ENCODE peak calls at places on chromosomes 7 and 10, in eight cellular contexts. One of them, this sample, is unnamed.

GRCh38 chr10:80659284-80659683 is 121.6 kb downstream of the SH2D4B start:
- DNase-seq in sciatic nerve: no peak
- DNase-seq in germinal center: no peak
- DNase-seq in SW 1271: no peak
- DNase-seq in hippocampal formation: no peak
- DNase-seq in activated gamma-delta T cell treated with anti-CD3 and anti-CD28 coated beads, Interleukin-2, amount 50 U/mL, for 16 hours: no peak
- DNase-seq in NCI-H2171: no peak
- DNase-seq in activated naive CD4-positive, alpha-beta T cell: no peak
- DNase-seq in this sample: no peak

GRCh38 chr7:64990936-64991335 is at the start of gene ZNF117:
- DNase-seq in activated naive CD4-positive, alpha-beta T cell: no peak
- DNase-seq in SW 1271: no peak
- DNase-seq in sciatic nerve: no peak
- DNase-seq in germinal center: no peak
- DNase-seq in activated gamma-delta T cell treated with anti-CD3 and anti-CD28 coated beads, Interleukin-2, amount 50 U/mL, for 16 hours: no peak
- DNase-seq in NCI-H2171: no peak
- DNase-seq in hippocampal formation: no peak
- DNase-seq in this sample: no peak

GRCh38 chr10:114525368-114525949 is 121.2 kb upstream of the AFAP1L2 start:
- DNase-seq in activated naive CD4-positive, alpha-beta T cell: no peak
- DNase-seq in NCI-H2171: no peak
- DNase-seq in hippocampal formation: no peak
- DNase-seq in sciatic nerve: no peak
- DNase-seq in activated gamma-delta T cell treated with anti-CD3 and anti-CD28 coated beads, Interleukin-2, amount 50 U/mL, for 16 hours: no peak
- DNase-seq in SW 1271: no peak
- DNase-seq in germinal center: no peak
- DNase-seq in this sample: no peak

GRCh38 chr10:48636901-48637300 is 32.0 kb upstream of the ARHGAP22 start:
- DNase-seq in germinal center: no peak
- DNase-seq in SW 1271: no peak
- DNase-seq in activated gamma-delta T cell treated with anti-CD3 and anti-CD28 coated beads, Interleukin-2, amount 50 U/mL, for 16 hours: no peak
- DNase-seq in activated naive CD4-positive, alpha-beta T cell: no peak
- DNase-seq in sciatic nerve: no peak
- DNase-seq in NCI-H2171: no peak
- DNase-seq in hippocampal formation: no peak
- DNase-seq in this sample: no peak

GRCh38 chr10:106959521-106959920 is 205.0 kb downstream of the SORCS1 start:
- DNase-seq in sciatic nerve: no peak
- DNase-seq in hippocampal formation: no peak
- DNase-seq in activated gamma-delta T cell treated with anti-CD3 and anti-CD28 coated beads, Interleukin-2, amount 50 U/mL, for 16 hours: no peak
- DNase-seq in germinal center: no peak
- DNase-seq in activated naive CD4-positive, alpha-beta T cell: no peak
- DNase-seq in SW 1271: no peak
- DNase-seq in NCI-H2171: no peak
- DNase-seq in this sample: no peak

GRCh38 chr10:15370212-15370740 is 813 bp downstream of the FAM171A1 start:
- DNase-seq in activated naive CD4-positive, alpha-beta T cell: no peak
- DNase-seq in germinal center: no peak
- DNase-seq in hippocampal formation: no peak
- DNase-seq in activated gamma-delta T cell treated with anti-CD3 and anti-CD28 coated beads, Interleukin-2, amount 50 U/mL, for 16 hours: no peak
- DNase-seq in sciatic nerve: peak
- DNase-seq in NCI-H2171: no peak
- DNase-seq in SW 1271: no peak
- DNase-seq in this sample: no peak

GRCh38 chr10:26334932-26335573 is 103.1 kb upstream of the APBB1IP start:
- DNase-seq in activated naive CD4-positive, alpha-beta T cell: peak
- DNase-seq in sciatic nerve: peak
- DNase-seq in germinal center: peak
- DNase-seq in SW 1271: peak
- DNase-seq in hippocampal formation: peak
- DNase-seq in NCI-H2171: peak
- DNase-seq in activated gamma-delta T cell treated with anti-CD3 and anti-CD28 coated beads, Interleukin-2, amount 50 U/mL, for 16 hours: peak
- DNase-seq in this sample: peak

GRCh38 chr7:127793582-127793981 is 141.6 kb downstream of the SND1 start:
- DNase-seq in NCI-H2171: no peak
- DNase-seq in SW 1271: no peak
- DNase-seq in germinal center: peak
- DNase-seq in hippocampal formation: no peak
- DNase-seq in sciatic nerve: no peak
- DNase-seq in activated gamma-delta T cell treated with anti-CD3 and anti-CD28 coated beads, Interleukin-2, amount 50 U/mL, for 16 hours: no peak
- DNase-seq in activated naive CD4-positive, alpha-beta T cell: no peak
- DNase-seq in this sample: no peak

GRCh38 chr7:157910446-157910845 is 573.6 kb downstream of the DNAJB6 start:
- DNase-seq in SW 1271: no peak
- DNase-seq in NCI-H2171: peak
- DNase-seq in hippocampal formation: no peak
- DNase-seq in activated naive CD4-positive, alpha-beta T cell: no peak
- DNase-seq in germinal center: no peak
- DNase-seq in sciatic nerve: no peak
- DNase-seq in activated gamma-delta T cell treated with anti-CD3 and anti-CD28 coated beads, Interleukin-2, amount 50 U/mL, for 16 hours: no peak
- DNase-seq in this sample: no peak

GRCh38 chr7:43756368-43757072 is 2.0 kb upstream of the BLVRA start:
- DNase-seq in NCI-H2171: no peak
- DNase-seq in hippocampal formation: peak
- DNase-seq in germinal center: no peak
- DNase-seq in SW 1271: no peak
- DNase-seq in activated naive CD4-positive, alpha-beta T cell: no peak
- DNase-seq in sciatic nerve: no peak
- DNase-seq in activated gamma-delta T cell treated with anti-CD3 and anti-CD28 coated beads, Interleukin-2, amount 50 U/mL, for 16 hours: no peak
- DNase-seq in this sample: no peak

GRCh38 chr10:46515402-46516192 is 40.9 kb downstream of the GPRIN2 start:
- DNase-seq in NCI-H2171: no peak
- DNase-seq in activated naive CD4-positive, alpha-beta T cell: no peak
- DNase-seq in germinal center: no peak
- DNase-seq in activated gamma-delta T cell treated with anti-CD3 and anti-CD28 coated beads, Interleukin-2, amount 50 U/mL, for 16 hours: no peak
- DNase-seq in sciatic nerve: peak
- DNase-seq in hippocampal formation: no peak
- DNase-seq in SW 1271: no peak
- DNase-seq in this sample: no peak

GRCh38 chr10:28432210-28432676 is 100.7 kb upstream of the WAC start:
- DNase-seq in germinal center: peak
- DNase-seq in activated naive CD4-positive, alpha-beta T cell: no peak
- DNase-seq in sciatic nerve: peak
- DNase-seq in activated gamma-delta T cell treated with anti-CD3 and anti-CD28 coated beads, Interleukin-2, amount 50 U/mL, for 16 hours: peak
- DNase-seq in NCI-H2171: peak
- DNase-seq in hippocampal formation: peak
- DNase-seq in SW 1271: peak
- DNase-seq in this sample: peak

GRCh38 chr7:22666732-22667131 is 60.3 kb upstream of the IL6 start:
- DNase-seq in activated gamma-delta T cell treated with anti-CD3 and anti-CD28 coated beads, Interleukin-2, amount 50 U/mL, for 16 hours: no peak
- DNase-seq in SW 1271: no peak
- DNase-seq in NCI-H2171: no peak
- DNase-seq in sciatic nerve: no peak
- DNase-seq in hippocampal formation: no peak
- DNase-seq in germinal center: no peak
- DNase-seq in activated naive CD4-positive, alpha-beta T cell: no peak
- DNase-seq in this sample: no peak

GRCh38 chr10:3652886-3653285 is 132.1 kb downstream of the KLF6 start:
- DNase-seq in activated naive CD4-positive, alpha-beta T cell: no peak
- DNase-seq in hippocampal formation: no peak
- DNase-seq in NCI-H2171: no peak
- DNase-seq in SW 1271: no peak
- DNase-seq in germinal center: no peak
- DNase-seq in sciatic nerve: no peak
- DNase-seq in activated gamma-delta T cell treated with anti-CD3 and anti-CD28 coated beads, Interleukin-2, amount 50 U/mL, for 16 hours: no peak
- DNase-seq in this sample: no peak

GRCh38 chr7:154744226-154744860 is 258.6 kb downstream of the PAXIP1 start:
- DNase-seq in hippocampal formation: peak
- DNase-seq in germinal center: peak
- DNase-seq in activated gamma-delta T cell treated with anti-CD3 and anti-CD28 coated beads, Interleukin-2, amount 50 U/mL, for 16 hours: no peak
- DNase-seq in sciatic nerve: no peak
- DNase-seq in SW 1271: peak
- DNase-seq in activated naive CD4-positive, alpha-beta T cell: no peak
- DNase-seq in NCI-H2171: no peak
- DNase-seq in this sample: peak

This sample was measured in Panc1.